ENCODE peak calls at places on chromosomes 6 and 20, in four cellular contexts. One of them, this sample, is unnamed. For H3K9me3, the result is how much of the 10 kb centered on the place peaks cover.

GRCh38 chr20:33465536-33466302 is 22.2 kb upstream of the SNTA1 start:
- DNase-seq in stomach: no peak
- DNase-seq in AG04450: no peak
- DNase-seq in endodermal cell: no peak
- DNase-seq in this sample: no peak

GRCh38 chr6:159002432-159003160 is 2.6 kb upstream of the RSPH3 start:
- DNase-seq in stomach: no peak
- DNase-seq in AG04450: no peak
- DNase-seq in endodermal cell: peak
- DNase-seq in this sample: no peak

GRCh38 chr6:108452725-108453195 is 108.0 kb upstream of the FOXO3 start:
- DNase-seq in stomach: no peak
- DNase-seq in AG04450: no peak
- DNase-seq in endodermal cell: peak
- DNase-seq in this sample: no peak

GRCh38 chr6:107736713-107737396 is 87.3 kb downstream of the SCML4 start:
- DNase-seq in stomach: no peak
- DNase-seq in AG04450: no peak
- DNase-seq in endodermal cell: no peak
- DNase-seq in this sample: peak

GRCh38 chr6:152975204-152975915 is 7.5 kb downstream of the FBXO5 start:
- DNase-seq in stomach: no peak
- DNase-seq in AG04450: no peak
- DNase-seq in endodermal cell: no peak
- DNase-seq in this sample: no peak

GRCh38 chr6:3713266-3713665 is 38.2 kb downstream of the PXDC1 start:
- DNase-seq in stomach: no peak
- DNase-seq in AG04450: no peak
- DNase-seq in endodermal cell: peak
- DNase-seq in this sample: no peak

GRCh38 chr6:4351857-4352669 is 216.7 kb upstream of the ECI2 start:
- DNase-seq in stomach: peak
- DNase-seq in AG04450: peak
- DNase-seq in endodermal cell: peak
- DNase-seq in this sample: no peak

GRCh38 chr20:39903806-39904205 is 785.2 kb downstream of the MAFB start:
- DNase-seq in stomach: no peak
- DNase-seq in AG04450: no peak
- DNase-seq in endodermal cell: no peak
- DNase-seq in this sample: no peak

GRCh38 chr20:23232679-23233308 is 117.8 kb upstream of the NXT1 start:
- DNase-seq in stomach: no peak
- DNase-seq in AG04450: no peak
- DNase-seq in endodermal cell: no peak
- DNase-seq in this sample: no peak

GRCh38 chr6:150395388-150396009 is 26.7 kb downstream of the IYD start:
- DNase-seq in stomach: no peak
- DNase-seq in AG04450: peak
- DNase-seq in endodermal cell: peak
- DNase-seq in this sample: no peak

GRCh38 chr20:63854766-63855362 is 6.4 kb upstream of the ABHD16B start:
- DNase-seq in stomach: no peak
- DNase-seq in AG04450: no peak
- DNase-seq in endodermal cell: peak
- DNase-seq in this sample: no peak

GRCh38 chr6:12749531-12750379 is 33.2 kb downstream of the PHACTR1 start:
- DNase-seq in stomach: no peak
- DNase-seq in AG04450: no peak
- DNase-seq in endodermal cell: peak
- DNase-seq in this sample: no peak

GRCh38 chr6:158157064-158157764 is 10.8 kb downstream of the SERAC1 start:
- DNase-seq in stomach: no peak
- DNase-seq in AG04450: no peak
- DNase-seq in endodermal cell: no peak
- DNase-seq in this sample: no peak

GRCh38 chr6:145110109-145110508 is 625.2 kb downstream of the EPM2A start:
- DNase-seq in stomach: no peak
- DNase-seq in AG04450: no peak
- DNase-seq in endodermal cell: no peak
- DNase-seq in this sample: no peak

GRCh38 chr6:154352898-154353585 is 3.6 kb downstream of the IPCEF1 start:
- DNase-seq in stomach: no peak
- DNase-seq in AG04450: no peak
- DNase-seq in endodermal cell: peak
- DNase-seq in this sample: no peak

GRCh38 chr20:38369387-38369786 is 23.1 kb downstream of the LBP start:
- DNase-seq in stomach: no peak
- DNase-seq in AG04450: no peak
- DNase-seq in endodermal cell: peak
- DNase-seq in this sample: no peak

GRCh38 chr20:11178946-11179654 is 505.3 kb upstream of the JAG1 start:
- DNase-seq in stomach: no peak
- DNase-seq in AG04450: peak
- DNase-seq in endodermal cell: no peak
- DNase-seq in this sample: no peak

GRCh38 chr6:43070028-43070632 is 6.0 kb upstream of the PTK7 start:
- DNase-seq in stomach: no peak
- DNase-seq in AG04450: no peak
- DNase-seq in endodermal cell: peak
- DNase-seq in this sample: no peak

DNA sequence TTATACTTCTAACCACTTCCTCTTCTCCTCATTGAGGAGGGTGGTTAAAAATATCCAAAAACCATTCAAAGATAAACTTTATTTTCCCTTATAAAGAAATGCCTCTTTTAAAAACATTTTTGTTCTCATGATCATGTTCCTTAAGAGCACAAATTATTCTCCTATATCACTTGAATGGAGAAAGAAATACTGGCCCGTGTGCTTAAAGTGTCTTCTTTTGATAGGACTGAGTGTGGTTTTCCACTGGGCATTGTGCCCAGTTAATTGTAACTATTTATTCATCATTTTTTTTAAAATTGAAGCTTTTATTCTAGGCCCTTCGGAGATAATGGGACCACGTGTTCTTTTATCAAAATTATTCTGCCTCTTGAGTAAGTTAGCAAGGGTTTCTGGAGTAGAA is 871.5 kb downstream of the QKI start:
- DNase-seq in stomach: no peak
- DNase-seq in AG04450: no peak
- DNase-seq in endodermal cell: no peak
- DNase-seq in this sample: no peak
- H3K9me3 ChIP-seq in stomach: under half
- H3K9me3 ChIP-seq in AG04450: under half
- H3K9me3 ChIP-seq in endodermal cell: under half
- H3K9me3 ChIP-seq in this sample: under half

DNA sequence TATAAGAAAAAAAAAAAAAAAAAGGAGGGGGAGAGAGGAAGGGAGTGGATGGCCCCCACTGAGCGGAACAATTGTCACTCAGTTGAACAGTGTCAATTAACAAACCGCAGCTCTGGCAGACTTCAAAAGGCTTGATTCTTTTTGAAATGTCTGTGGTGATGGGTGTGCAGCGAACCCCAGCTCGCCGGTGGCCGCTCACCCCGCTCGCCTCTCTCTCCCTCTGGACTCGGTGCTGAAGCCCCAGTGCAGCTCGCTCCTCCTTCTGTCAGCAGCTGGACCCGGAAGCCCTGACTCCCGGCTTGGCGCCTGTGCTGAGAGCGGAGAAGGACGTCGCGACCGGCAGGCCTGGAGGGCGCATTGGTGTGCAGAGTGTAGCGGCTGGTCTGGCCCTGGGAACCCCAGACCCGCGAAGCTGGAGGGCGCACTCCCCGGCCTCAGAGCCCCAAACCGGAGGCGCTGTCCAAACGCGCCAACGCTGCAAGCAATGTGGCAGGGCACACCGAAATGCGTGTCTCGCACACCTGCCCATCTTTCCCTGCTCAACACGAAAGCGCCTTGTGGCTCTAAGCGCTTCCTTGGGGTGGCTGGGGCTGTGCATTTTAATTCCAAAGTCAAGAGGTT is 3.4 kb downstream of the LINC00237 start:
- DNase-seq in stomach: peak
- DNase-seq in AG04450: no peak
- DNase-seq in endodermal cell: peak
- DNase-seq in this sample: no peak
- H3K4me3 ChIP-seq in stomach: peak
- H3K4me3 ChIP-seq in AG04450: peak
- H3K4me3 ChIP-seq in endodermal cell: peak
- H3K4me3 ChIP-seq in this sample: no peak

GRCh38 chr6:143401636-143402370 is 48.7 kb downstream of the ADAT2 start:
- DNase-seq in stomach: no peak
- DNase-seq in AG04450: no peak
- DNase-seq in endodermal cell: no peak
- DNase-seq in this sample: no peak

GRCh38 chr6:143401060-143401426 is 49.5 kb downstream of the ADAT2 start:
- DNase-seq in stomach: no peak
- DNase-seq in AG04450: no peak
- DNase-seq in endodermal cell: no peak
- DNase-seq in this sample: no peak

GRCh38 chr6:143402721-143403336 is 47.7 kb downstream of the ADAT2 start:
- DNase-seq in stomach: no peak
- DNase-seq in AG04450: no peak
- DNase-seq in endodermal cell: no peak
- DNase-seq in this sample: no peak

GRCh38 chr6:143399176-143399575 is 51.3 kb downstream of the ADAT2 start:
- DNase-seq in stomach: no peak
- DNase-seq in AG04450: no peak
- DNase-seq in endodermal cell: no peak
- DNase-seq in this sample: no peak

GRCh38 chr6:143400258-143401059 is 50.0 kb downstream of the ADAT2 start:
- DNase-seq in stomach: peak
- DNase-seq in AG04450: no peak
- DNase-seq in endodermal cell: no peak
- DNase-seq in this sample: no peak
- H3K27ac ChIP-seq in stomach: no peak
- H3K27ac ChIP-seq in AG04450: no peak
- H3K27ac ChIP-seq in endodermal cell: no peak
- H3K27ac ChIP-seq in this sample: no peak

GRCh38 chr20:90651-91050 is 3.2 kb downstream of the DEFB125 start:
- DNase-seq in stomach: no peak
- DNase-seq in AG04450: no peak
- DNase-seq in endodermal cell: no peak
- DNase-seq in this sample: no peak

GRCh38 chr20:95215-95614 is 7.7 kb downstream of the DEFB125 start:
- DNase-seq in stomach: no peak
- DNase-seq in AG04450: no peak
- DNase-seq in endodermal cell: no peak
- DNase-seq in this sample: no peak

GRCh38 chr20:93641-94040 is 6.2 kb downstream of the DEFB125 start:
- DNase-seq in stomach: no peak
- DNase-seq in AG04450: no peak
- DNase-seq in endodermal cell: no peak
- DNase-seq in this sample: no peak
- H3K9me3 ChIP-seq in stomach: under half
- H3K9me3 ChIP-seq in AG04450: under half
- H3K9me3 ChIP-seq in endodermal cell: under half
- H3K9me3 ChIP-seq in this sample: under half

DNA sequence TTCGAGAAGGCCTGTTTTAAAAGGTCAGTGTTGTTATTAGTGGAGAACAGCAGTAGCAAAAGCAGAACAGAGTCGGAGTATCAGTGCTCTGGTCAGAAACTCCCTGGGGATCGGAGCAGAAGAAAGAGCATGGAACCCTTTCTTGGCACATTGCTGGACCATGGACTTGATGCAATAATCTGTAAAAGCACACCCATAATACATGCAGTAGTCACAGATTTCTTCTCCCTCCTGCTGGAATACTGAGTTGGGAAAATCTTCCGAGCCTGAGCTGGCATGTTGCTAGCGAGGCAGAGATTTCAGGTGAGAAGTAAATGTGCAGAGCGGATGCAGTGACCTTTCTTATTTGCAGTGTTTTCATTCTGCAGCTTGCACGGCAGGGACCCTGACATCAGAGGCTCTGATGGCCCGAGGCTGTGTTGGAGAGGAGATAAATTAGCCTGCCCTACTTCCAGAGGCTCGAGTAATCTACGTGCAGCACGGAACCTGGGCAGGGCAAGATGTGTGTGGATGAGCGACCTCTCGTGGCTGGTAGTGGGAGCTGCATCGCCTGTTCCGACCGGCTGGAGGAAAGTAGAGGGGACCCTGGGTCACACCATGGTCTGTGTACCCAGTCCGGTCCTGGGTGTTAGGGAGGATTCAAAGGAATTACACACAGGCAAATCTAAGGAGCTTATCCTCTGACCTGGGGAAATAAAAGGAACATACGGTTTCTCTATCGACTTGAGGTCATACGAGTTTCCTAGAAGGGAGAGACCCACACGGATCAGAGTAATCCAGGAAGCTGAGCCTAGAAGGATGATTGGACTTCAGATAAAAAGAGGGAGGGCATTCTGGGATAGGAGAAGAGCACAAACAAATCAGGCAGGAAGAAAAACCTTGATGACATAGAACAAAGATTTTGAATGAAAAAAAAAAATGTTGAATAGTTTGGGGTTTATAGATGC is 137.0 kb upstream of the STMND1 start:
- DNase-seq in stomach: peak
- DNase-seq in AG04450: peak
- DNase-seq in endodermal cell: peak
- DNase-seq in this sample: no peak
- H3K4me3 ChIP-seq in stomach: no peak
- H3K4me3 ChIP-seq in AG04450: no peak
- H3K4me3 ChIP-seq in endodermal cell: no peak
- H3K4me3 ChIP-seq in this sample: peak